ENCODE peak calls at places on chromosomes 12 and 14, in eight cellular contexts. O, G, Z, C, V, X, T and I are unnamed samples.
A peak's percentile ranks its signal among the peaks of the same experiment; 100 is the strongest.

GRCh38 chr12:109797905-109798669 is 35.1 kb downstream of the TRPV4 start:
- DNase-seq in O (no peak), G (no peak), Z (no peak), C (no peak), V (no peak), X (no peak), T (no peak), I (no peak)

GRCh38 chr12:53950789-53951576 is 3.7 kb upstream of the HOXC12 start:
- DNase-seq in O (no peak), G (no peak), Z (no peak), C (peak; percentile 51), V (no peak), X (peak; percentile 64), T (no peak), I (no peak)

GRCh38 chr14:35342160-35343010 is 50.2 kb downstream of the PSMA6 start:
- DNase-seq in O (no peak), G (peak; percentile 42), Z (peak; percentile 62), C (peak; percentile 92), V (peak; percentile 67), X (no peak), T (no peak), I (no peak)

GRCh38 chr14:22427771-22428228 is 161.2 kb downstream of the DAD1 start:
- DNase-seq in O (no peak), G (peak; percentile 95), Z (peak; percentile 57), C (no peak), V (peak; percentile 26), X (no peak), T (peak; percentile 46), I (peak; percentile 64)

GRCh38 chr14:58082011-58082410 is 70.0 kb downstream of the ARMH4 start:
- DNase-seq in O (no peak), G (no peak), Z (peak; percentile 51), C (no peak), V (no peak), X (no peak), T (peak; percentile 52), I (no peak)

GRCh38 chr14:43165651-43166050 is 1341.4 kb downstream of the FSCB start:
- DNase-seq in O (no peak), G (no peak), Z (no peak), C (no peak), V (no peak), X (no peak), T (no peak), I (no peak)

GRCh38 chr12:54331461-54331860 is 6.5 kb downstream of the COPZ1 start:
- DNase-seq in O (no peak), G (no peak), Z (no peak), C (no peak), V (no peak), X (no peak), T (no peak), I (no peak)

GRCh38 chr12:13982010-13982409 is 608 bp upstream of the GRIN2B start:
- DNase-seq in O (no peak), G (no peak), Z (no peak), C (no peak), V (no peak), X (no peak), T (no peak), I (no peak)

GRCh38 chr14:34252227-34252626 is 209.8 kb downstream of the SPTSSA start:
- DNase-seq in O (no peak), G (no peak), Z (no peak), C (no peak), V (no peak), X (no peak), T (peak; percentile 71), I (no peak)

GRCh38 chr14:100587248-100587762 is at the start of gene BEGAIN:
- DNase-seq in O (no peak), G (no peak), Z (no peak), C (peak; percentile 30), V (peak; percentile 3), X (peak; percentile 37), T (no peak), I (no peak)

GRCh38 chr12:52524898-52525591 is 4.9 kb upstream of the KRT5 start:
- DNase-seq in O (no peak), G (no peak), Z (no peak), C (no peak), V (no peak), X (no peak), T (peak; percentile 80), I (peak; percentile 50)

GRCh38 chr14:67396381-67396965 is 15.5 kb downstream of the PLEK2 start:
- DNase-seq in O (no peak), G (peak; percentile 65), Z (peak; percentile 32), C (no peak), V (no peak), X (no peak), T (no peak), I (peak; percentile 57)

GRCh38 chr12:71591601-71592000 is 72.0 kb downstream of the ZFC3H1 start:
- DNase-seq in O (no peak), G (no peak), Z (no peak), C (no peak), V (no peak), X (no peak), T (no peak), I (no peak)

GRCh38 chr12:128940974-128941373 is 87.7 kb downstream of the GLT1D1 start:
- DNase-seq in O (no peak), G (no peak), Z (no peak), C (no peak), V (no peak), X (no peak), T (no peak), I (no peak)

GRCh38 chr12:102478416-102479098 is 1.8 kb downstream of the IGF1 start:
- DNase-seq in O (peak; percentile 2), G (no peak), Z (no peak), C (no peak), V (no peak), X (no peak), T (peak; percentile 6), I (no peak)

GRCh38 chr12:79737875-79738718 is 47.3 kb upstream of the PAWR start:
- DNase-seq in O (no peak), G (peak; percentile 76), Z (peak; percentile 70), C (no peak), V (no peak), X (no peak), T (peak; percentile 57), I (peak; percentile 63)

GRCh38 chr12:54005853-54006699 is 2.7 kb upstream of the HOXC8 start:
- DNase-seq in O (peak; percentile 71), G (peak; percentile 85), Z (peak; percentile 62), C (peak; percentile 95), V (peak; percentile 87), X (peak; percentile 95), T (peak; percentile 59), I (peak; percentile 85)

GRCh38 chr12:121196902-121197301 is 13.0 kb upstream of the P2RX4 start:
- DNase-seq in O (no peak), G (no peak), Z (no peak), C (no peak), V (no peak), X (no peak), T (no peak), I (no peak)

GRCh38 chr12:123269395-123269892 is 2.2 kb downstream of the CDK2AP1 start:
- DNase-seq in O (no peak), G (peak; percentile 85), Z (peak; percentile 61), C (peak; percentile 80), V (peak; percentile 73), X (peak; percentile 92), T (peak; percentile 61), I (no peak)
- TF ChIP-seq CTCF in O (no peak), G (peak; percentile 2), Z (peak; percentile 7), C (no peak), V (no peak), X (no peak), T (no peak), I (no peak)

DNA sequence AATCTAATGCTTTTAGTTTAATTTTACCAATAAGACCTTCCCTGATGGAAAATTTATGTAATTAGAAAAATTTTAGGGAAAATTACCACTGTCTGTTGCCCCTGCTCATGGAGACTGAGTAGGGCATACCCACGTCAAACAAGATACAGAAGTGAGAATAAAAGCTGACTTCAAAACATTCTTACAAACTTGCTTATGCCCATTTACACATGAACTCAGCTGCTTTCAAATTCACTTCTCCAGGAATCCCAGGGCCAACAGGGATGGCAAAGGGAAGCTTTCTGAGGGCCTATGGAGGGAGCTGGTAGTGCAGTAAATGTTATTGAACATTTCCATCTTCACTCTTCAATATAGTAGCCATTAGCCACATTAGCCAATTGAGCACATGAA is 4.8 kb upstream of the NINJ2 start:
- DNase-seq in O (no peak), G (no peak), Z (no peak), C (no peak), V (no peak), X (no peak), T (no peak), I (no peak)
- H3K4me1 ChIP-seq in O (peaks cover 43% of the 10 kb centered on the region), G (peaks cover 3% of the 10 kb centered on the region), Z (no peaks in the 10 kb centered on the region), C (peaks cover 3% of the 10 kb centered on the region), V (peaks cover 17% of the 10 kb centered on the region), X (peaks cover 4% of the 10 kb centered on the region), T (no peaks in the 10 kb centered on the region), I (peaks cover 19% of the 10 kb centered on the region)

GRCh38 chr12:91515944-91516739 is 333.5 kb upstream of the DCN start:
- DNase-seq in O (no peak), G (no peak), Z (no peak), C (no peak), V (no peak), X (no peak), T (no peak), I (no peak)
- TF ChIP-seq CTCF in O (no peak), G (no peak), Z (no peak), C (no peak), V (no peak), X (no peak), T (no peak), I (no peak)

DNA sequence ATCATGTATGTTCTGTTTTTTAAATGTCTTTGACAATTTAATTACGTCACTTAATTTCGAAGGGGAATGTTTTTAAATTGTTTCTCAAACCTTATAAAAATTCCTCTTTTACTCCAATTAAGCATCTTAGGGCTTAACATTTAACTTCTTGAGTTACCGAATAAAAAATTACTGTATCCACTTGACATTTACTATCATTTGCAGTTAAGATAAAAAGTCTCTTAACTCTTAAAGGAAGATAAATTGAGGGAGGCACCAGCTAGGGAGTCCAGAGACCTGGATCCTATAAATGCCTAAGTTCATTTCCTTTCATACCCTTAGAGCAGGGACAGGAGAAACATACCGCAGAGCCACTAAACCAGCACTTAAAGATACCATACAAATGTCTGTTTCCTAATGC is 71.5 kb downstream of the GALNT4 start:
- DNase-seq in O (no peak), G (no peak), Z (no peak), C (no peak), V (no peak), X (no peak), T (no peak), I (no peak)
- H3K4me1 ChIP-seq in O (no peaks in the 10 kb centered on the region), G (peaks cover 41% of the 10 kb centered on the region), Z (peaks cover 22% of the 10 kb centered on the region), C (peaks cover 12% of the 10 kb centered on the region), V (peaks cover 43% of the 10 kb centered on the region), X (peaks cover 16% of the 10 kb centered on the region), T (peaks cover 30% of the 10 kb centered on the region), I (peaks cover 9% of the 10 kb centered on the region)